ENCODE peak calls at places on chromosomes 1 and 21, in six cellular contexts. N, Y, K, W, V and E are unnamed samples.

GRCh38 chr1:23555949-23556640 is 3.2 kb downstream of the ID3 start:
- DNase-seq in N (no peak), Y (peak), K (no peak), W (no peak), V (peak), E (peak)

GRCh38 chr1:228231192-228231591 is 23.3 kb downstream of the OBSCN start:
- DNase-seq in N (no peak), Y (no peak), K (no peak), W (no peak), V (no peak), E (no peak)

GRCh38 chr1:17744666-17745563 is 10.2 kb upstream of the ACTL8 start:
- DNase-seq in N (no peak), Y (peak), K (no peak), W (no peak), V (no peak), E (no peak)

GRCh38 chr1:43947061-43947889 is 525 bp downstream of the IPO13 start:
- DNase-seq in N (no peak), Y (peak), K (no peak), W (peak), V (no peak), E (no peak)

GRCh38 chr1:10717296-10718082 is 79.0 kb downstream of the CASZ1 start:
- DNase-seq in N (no peak), Y (no peak), K (no peak), W (no peak), V (no peak), E (no peak)

GRCh38 chr21:35226302-35226701 is 177.2 kb upstream of the RUNX1 start:
- DNase-seq in N (no peak), Y (no peak), K (no peak), W (no peak), V (no peak), E (no peak)

GRCh38 chr21:36080386-36080785 is 10.6 kb downstream of the CBR1 start:
- DNase-seq in N (no peak), Y (no peak), K (no peak), W (peak), V (no peak), E (no peak)

GRCh38 chr21:37368536-37369279 is 2.1 kb downstream of the DYRK1A start:
- DNase-seq in N (no peak), Y (no peak), K (no peak), W (no peak), V (no peak), E (no peak)

GRCh38 chr1:89971600-89971999 is 23.3 kb upstream of the ZNF326 start:
- DNase-seq in N (no peak), Y (no peak), K (no peak), W (no peak), V (no peak), E (no peak)

GRCh38 chr1:214709241-214709640 is 106.2 kb downstream of the CENPF start:
- DNase-seq in N (no peak), Y (no peak), K (no peak), W (no peak), V (no peak), E (no peak)

GRCh38 chr1:61081637-61082335 is 575 bp upstream of the NFIA start:
- DNase-seq in N (peak), Y (peak), K (no peak), W (peak), V (peak), E (no peak)

GRCh38 chr1:19384113-19384512 is 72.0 kb downstream of the SLC66A1 start:
- DNase-seq in N (no peak), Y (no peak), K (no peak), W (no peak), V (no peak), E (no peak)

GRCh38 chr1:31374511-31375196 is 1.8 kb upstream of the FABP3 start:
- DNase-seq in N (no peak), Y (peak), K (no peak), W (peak), V (peak), E (no peak)

GRCh38 chr1:175530981-175531380 is 212.4 kb downstream of the TNR start:
- DNase-seq in N (no peak), Y (peak), K (no peak), W (no peak), V (no peak), E (no peak)

GRCh38 chr1:234489692-234490065 is 10.7 kb upstream of the TARBP1 start:
- DNase-seq in N (no peak), Y (no peak), K (no peak), W (no peak), V (no peak), E (no peak)

GRCh38 chr1:60073605-60074278 is at the start of gene C1orf87:
- DNase-seq in N (no peak), Y (no peak), K (no peak), W (no peak), V (no peak), E (no peak)

GRCh38 chr1:22326372-22326915 is 125.2 kb upstream of the ZBTB40 start:
- DNase-seq in N (no peak), Y (no peak), K (no peak), W (no peak), V (peak), E (no peak)

GRCh38 chr1:16012590-16013219 is 5.1 kb downstream of the HSPB7 start:
- DNase-seq in N (peak), Y (peak), K (peak), W (peak), V (peak), E (no peak)

GRCh38 chr1:51420867-51421627 is 90.7 kb upstream of the TTC39A start:
- DNase-seq in N (no peak), Y (peak), K (no peak), W (no peak), V (no peak), E (no peak)

GRCh38 chr1:226632169-226632884 is 83.8 kb downstream of the STUM start:
- DNase-seq in N (no peak), Y (peak), K (no peak), W (no peak), V (peak), E (no peak)

GRCh38 chr1:177384461-177384860 is 213.7 kb downstream of the BRINP2 start:
- DNase-seq in N (no peak), Y (no peak), K (no peak), W (no peak), V (no peak), E (no peak)

GRCh38 chr1:33365560-33365997 is 44.7 kb upstream of the A3GALT2 start:
- DNase-seq in N (no peak), Y (peak), K (no peak), W (peak), V (peak), E (no peak)

GRCh38 chr1:14135070-14135469 is 435.1 kb downstream of the PRDM2 start:
- DNase-seq in N (no peak), Y (no peak), K (no peak), W (no peak), V (no peak), E (no peak)

GRCh38 chr1:171566467-171566866 is 55.6 kb upstream of the MYOCOS start:
- DNase-seq in N (no peak), Y (peak), K (no peak), W (no peak), V (no peak), E (no peak)

GRCh38 chr1:151051356-151052009 is 3.9 kb downstream of the C1orf56 start:
- DNase-seq in N (no peak), Y (no peak), K (no peak), W (no peak), V (no peak), E (no peak)

GRCh38 chr21:35048706-35049617 is at the start of gene RUNX1:
- DNase-seq in N (no peak), Y (no peak), K (peak), W (no peak), V (peak), E (no peak)

GRCh38 chr1:21861602-21862429 is 49.8 kb downstream of the LDLRAD2 start:
- DNase-seq in N (no peak), Y (no peak), K (no peak), W (no peak), V (no peak), E (no peak)